ENCODE peak calls at places on chromosome 14, in seven cellular contexts. O, X, I, V, R, S and A are unnamed samples.

GRCh38 chr14:60722836-60723217 is 1.3 kb downstream of the SIX4 start:
- DNase-seq in O (no peak), X (peak; percentile 44), I (no peak), V (no peak), R (no peak), S (peak; percentile 53), A (peak; percentile 7)

GRCh38 chr14:78933948-78934524 is 763.9 kb downstream of the NRXN3 start:
- DNase-seq in O (no peak), X (peak; percentile 61), I (no peak), V (peak; percentile 1), R (no peak), S (no peak), A (no peak)

GRCh38 chr14:82779301-82779700 is 1245.6 kb upstream of the SEL1L start:
- DNase-seq in O (no peak), X (no peak), I (no peak), V (no peak), R (no peak), S (no peak), A (no peak)

GRCh38 chr14:101408077-101408831 is 153.0 kb upstream of the DIO3 start:
- DNase-seq in O (no peak), X (no peak), I (no peak), V (no peak), R (no peak), S (no peak), A (no peak)

GRCh38 chr14:57420986-57421385 is 30.6 kb downstream of the NAA30 start:
- DNase-seq in O (no peak), X (no peak), I (no peak), V (no peak), R (no peak), S (no peak), A (no peak)

GRCh38 chr14:54565236-54566151 is 1.4 kb upstream of the SAMD4A start:
- DNase-seq in O (peak; percentile 93), X (peak; percentile 82), I (peak; percentile 83), V (peak; percentile 93), R (peak; percentile 81), S (peak; percentile 97), A (peak; percentile 94)

GRCh38 chr14:93566065-93566693 is 135.4 kb downstream of the UNC79 start:
- DNase-seq in O (no peak), X (no peak), I (no peak), V (no peak), R (no peak), S (no peak), A (no peak)

GRCh38 chr14:69715725-69716482 is 51.0 kb upstream of the SRSF5 start:
- DNase-seq in O (peak; percentile 86), X (no peak), I (peak; percentile 82), V (peak; percentile 21), R (no peak), S (peak; percentile 89), A (peak; percentile 59)

GRCh38 chr14:70721542-70721941 is 79.8 kb downstream of the TTC9 start:
- DNase-seq in O (no peak), X (no peak), I (no peak), V (no peak), R (no peak), S (no peak), A (no peak)

GRCh38 chr14:105839425-105840265 is 313.3 kb downstream of the TMEM121 start:
- DNase-seq in O (no peak), X (no peak), I (no peak), V (no peak), R (no peak), S (no peak), A (no peak)

GRCh38 chr14:38098074-38098846 is 109.4 kb upstream of the SSTR1 start:
- DNase-seq in O (no peak), X (no peak), I (no peak), V (no peak), R (no peak), S (peak; percentile 34), A (no peak)

GRCh38 chr14:98175881-98176280 is 1096.1 kb downstream of the BCL11B start:
- DNase-seq in O (no peak), X (no peak), I (no peak), V (no peak), R (no peak), S (no peak), A (no peak)